ENCODE peak calls at places on chromosomes 3 and 15, in eight cellular contexts. E, H, V, S, Y, X, M and Q are unnamed samples.

GRCh38 chr3:152030320-152030719 is 156.9 kb downstream of the SUCNR1 start:
- DNase-seq in Y (no peak), X (no peak), H (no peak), E (no peak), S (no peak), V (no peak), M (no peak), Q (no peak)

GRCh38 chr3:177932750-177933660 is 603.2 kb upstream of the KCNMB2 start:
- DNase-seq in S (no peak), E (no peak), Y (no peak), H (no peak), V (no peak), M (peak; percentile 61), X (no peak), Q (peak; percentile 31)

GRCh38 chr15:41930221-41930866 is 36.5 kb upstream of the SPTBN5 start:
- DNase-seq in V (peak; percentile 74), S (no peak), Y (no peak), M (peak; percentile 94), E (no peak), X (no peak), H (peak; percentile 52), Q (no peak)

GRCh38 chr15:92631721-92632120 is 23.9 kb downstream of the FAM174B start:
- DNase-seq in V (no peak), M (no peak), H (no peak), X (no peak), Y (no peak), S (no peak), E (no peak), Q (no peak)

GRCh38 chr3:59108091-59108815 is 58.4 kb upstream of the CFAP20DC start:
- DNase-seq in M (peak; percentile 35), S (no peak), V (no peak), H (no peak), E (no peak), X (no peak), Y (no peak), Q (no peak)

GRCh38 chr15:90033448-90033847 is 32.3 kb downstream of the ZNF710 start:
- DNase-seq in E (no peak), X (no peak), V (no peak), S (no peak), H (no peak), M (no peak), Y (no peak), Q (no peak)

GRCh38 chr15:45802140-45802539 is 167.3 kb downstream of the SQOR start:
- DNase-seq in V (no peak), E (no peak), Y (no peak), S (no peak), M (no peak), H (no peak), X (peak; percentile 67), Q (no peak)

GRCh38 chr15:70748281-70748747 is 15.0 kb downstream of the UACA start:
- DNase-seq in E (no peak), S (peak; percentile 62), Y (no peak), H (no peak), X (no peak), M (no peak), V (no peak), Q (no peak)

GRCh38 chr3:129672412-129672811 is 65.9 kb upstream of the PLXND1 start:
- DNase-seq in M (no peak), X (no peak), V (no peak), S (no peak), E (no peak), Y (no peak), H (no peak), Q (no peak)

GRCh38 chr15:96474274-96474673 is 143.8 kb downstream of the NR2F2 start:
- DNase-seq in V (no peak), H (no peak), M (no peak), X (no peak), E (no peak), Y (no peak), S (no peak), Q (no peak)

GRCh38 chr3:113132571-113132996 is 78.8 kb upstream of the BOC start:
- DNase-seq in S (no peak), X (no peak), V (no peak), H (no peak), M (peak; percentile 7), Y (no peak), E (no peak), Q (no peak)

GRCh38 chr3:129001101-129001816 is at the start of gene EFCC1:
- DNase-seq in Y (no peak), M (no peak), S (peak; percentile 87), H (peak; percentile 56), E (peak; percentile 36), V (no peak), X (peak; percentile 83), Q (peak; percentile 73)

GRCh38 chr3:151926956-151927355 is 53.5 kb downstream of the SUCNR1 start:
- DNase-seq in S (no peak), M (peak; percentile 89), X (no peak), V (no peak), E (no peak), H (no peak), Y (no peak), Q (no peak)

GRCh38 chr3:150106752-150107428 is 136.2 kb upstream of the PFN2 start:
- DNase-seq in S (no peak), Y (no peak), V (peak; percentile 82), E (no peak), X (peak; percentile 14), M (peak; percentile 94), H (no peak), Q (no peak)

GRCh38 chr15:48544816-48545215 is 100.7 kb downstream of the FBN1 start:
- DNase-seq in V (no peak), E (no peak), S (no peak), M (peak; percentile 70), X (no peak), H (no peak), Y (no peak), Q (no peak)

GRCh38 chr3:138935864-138936762 is 10.8 kb downstream of the FOXL2 start:
- DNase-seq in S (peak; percentile 71), E (no peak), Y (peak; percentile 75), V (peak; percentile 41), M (peak; percentile 35), X (peak; percentile 95), H (peak; percentile 67), Q (peak; percentile 44)

GRCh38 chr3:71444028-71444860 is 139.3 kb downstream of the FOXP1 start:
- DNase-seq in M (peak; percentile 93), H (peak; percentile 52), V (no peak), X (no peak), S (peak; percentile 47), Y (no peak), E (no peak), Q (peak; percentile 97)

GRCh38 chr15:60973637-60974415 is 255.3 kb downstream of the RORA start:
- DNase-seq in X (peak; percentile 56), E (no peak), H (no peak), Y (no peak), V (no peak), M (peak; percentile 94), S (no peak), Q (no peak)

GRCh38 chr15:62742409-62743171 is 300.0 kb upstream of the TPM1 start:
- DNase-seq in S (peak; percentile 36), H (peak; percentile 50), E (peak; percentile 18), M (peak; percentile 79), V (peak; percentile 38), Y (peak; percentile 28), X (peak; percentile 82), Q (peak; percentile 6)

GRCh38 chr15:39583586-39584265 is 2.8 kb downstream of the THBS1 start:
- DNase-seq in H (no peak), V (no peak), S (no peak), X (no peak), Y (peak; percentile 21), E (no peak), M (no peak), Q (no peak)

GRCh38 chr3:16181361-16181760 is 6.9 kb downstream of the GALNT15 start:
- DNase-seq in Y (no peak), X (no peak), E (no peak), H (peak; percentile 62), V (no peak), M (peak; percentile 62), S (no peak), Q (no peak)

GRCh38 chr3:77945320-77945719 is 905.4 kb downstream of the ROBO2 start:
- DNase-seq in S (no peak), E (no peak), X (no peak), H (no peak), M (no peak), V (no peak), Y (no peak), Q (no peak)

GRCh38 chr3:14200276-14200675 is 21.7 kb downstream of the LSM3 start:
- DNase-seq in M (no peak), S (no peak), E (no peak), H (no peak), V (no peak), Y (no peak), X (no peak), Q (no peak)

GRCh38 chr3:147384210-147385058 is 21.9 kb downstream of the ZIC4 start:
- DNase-seq in Y (no peak), S (no peak), M (no peak), X (peak; percentile 65), E (no peak), V (no peak), H (no peak), Q (no peak)

GRCh38 chr15:101054991-101055390 is 135.8 kb downstream of the LRRK1 start:
- DNase-seq in V (no peak), X (no peak), Y (no peak), M (no peak), E (no peak), S (no peak), H (peak; percentile 17), Q (no peak)

GRCh38 chr15:33735637-33736247 is 232.6 kb upstream of the CHRM5 start:
- DNase-seq in X (no peak), H (no peak), E (no peak), M (peak; percentile 50), S (no peak), V (no peak), Y (no peak), Q (no peak)

GRCh38 chr15:55902975-55903374 is 90.4 kb downstream of the NEDD4 start:
- DNase-seq in Y (no peak), M (no peak), H (no peak), X (no peak), S (no peak), E (no peak), V (no peak), Q (no peak)

GRCh38 chr3:119279101-119279554 is 15.1 kb upstream of the ARHGAP31 start:
- DNase-seq in H (no peak), E (no peak), Y (no peak), X (no peak), M (no peak), S (peak; percentile 78), V (no peak), Q (no peak)

GRCh38 chr3:143654906-143655305 is 193.4 kb downstream of the SLC9A9 start:
- DNase-seq in Y (no peak), E (no peak), M (peak; percentile 25), S (no peak), X (no peak), V (no peak), H (no peak), Q (no peak)

GRCh38 chr3:66075281-66075680 is 36.6 kb upstream of the MAGI1 start:
- DNase-seq in V (no peak), Y (no peak), X (no peak), S (no peak), H (no peak), E (no peak), M (peak; percentile 76), Q (no peak)

GRCh38 chr15:63292241-63292640 is 14.8 kb downstream of the APH1B start:
- DNase-seq in X (no peak), H (no peak), Y (no peak), E (no peak), V (no peak), M (no peak), S (no peak), Q (no peak)

GRCh38 chr3:189948724-189949045 is 172.0 kb downstream of the P3H2 start:
- DNase-seq in E (no peak), X (no peak), V (no peak), H (no peak), Y (no peak), S (no peak), M (no peak), Q (no peak)

GRCh38 chr3:196202516-196202970 is 8.7 kb downstream of the ZDHHC19 start:
- DNase-seq in E (no peak), H (peak; percentile 46), S (no peak), X (peak; percentile 48), Y (no peak), M (peak; percentile 60), V (no peak), Q (no peak)

GRCh38 chr15:44882499-44882968 is 74.0 kb upstream of the TERB2 start:
- DNase-seq in H (no peak), V (no peak), M (no peak), E (no peak), Y (peak; percentile 19), S (no peak), X (no peak), Q (no peak)